ENCODE peak calls at places on chromosome 18, in ten cellular contexts. O is stomach, B is left ventricle myocardium inferior, M is endothelial cell, W is tibial artery, Z is choroid plexus epithelial cell, T is sigmoid colon, N is HFFc6, X is upper lobe of right lung, K is thyroid gland. S is an unnamed sample.

GRCh38 chr18:62663731-62664336 is 51.5 kb upstream of the PHLPP1 start:
- DNase-seq in O (no peak), B (no peak), M (no peak), W (no peak), Z (peak), T (no peak), N (peak), X (peak), K (no peak), S (peak)

GRCh38 chr18:2180586-2180985 is 390.7 kb downstream of the METTL4 start:
- DNase-seq in O (no peak), B (no peak), M (no peak), W (no peak), Z (no peak), T (no peak), N (no peak), X (no peak), K (no peak), S (no peak)

GRCh38 chr18:33839452-33840225 is 261.6 kb downstream of the ASXL3 start:
- DNase-seq in O (no peak), B (no peak), M (peak), W (no peak), Z (peak), T (no peak), N (no peak), X (no peak), K (peak), S (peak)

GRCh38 chr18:24051256-24051947 is 36.8 kb downstream of the TTC39C start:
- DNase-seq in O (no peak), B (no peak), M (no peak), W (no peak), Z (peak), T (no peak), N (peak), X (no peak), K (no peak), S (peak)

GRCh38 chr18:58785171-58785805 is 79.4 kb upstream of the ZNF532 start:
- DNase-seq in O (peak), B (no peak), M (no peak), W (peak), Z (peak), T (no peak), N (peak), X (no peak), K (no peak), S (no peak)

GRCh38 chr18:40283560-40283959 is 1671.5 kb upstream of the PIK3C3 start:
- DNase-seq in O (no peak), B (no peak), M (no peak), W (no peak), Z (no peak), T (no peak), N (no peak), X (no peak), K (no peak), S (no peak)

GRCh38 chr18:49619792-49620191 is 57.9 kb downstream of the LIPG start:
- DNase-seq in O (no peak), B (no peak), M (no peak), W (no peak), Z (no peak), T (no peak), N (peak), X (no peak), K (no peak), S (no peak)

GRCh38 chr18:24006731-24007308 is 7.7 kb upstream of the TTC39C start:
- DNase-seq in O (no peak), B (no peak), M (no peak), W (no peak), Z (no peak), T (no peak), N (no peak), X (no peak), K (no peak), S (no peak)

GRCh38 chr18:10412933-10413332 is 41.5 kb upstream of the APCDD1 start:
- DNase-seq in O (no peak), B (no peak), M (no peak), W (no peak), Z (no peak), T (no peak), N (no peak), X (no peak), K (no peak), S (no peak)

GRCh38 chr18:41134426-41134825 is 820.6 kb upstream of the PIK3C3 start:
- DNase-seq in O (no peak), B (no peak), M (no peak), W (no peak), Z (peak), T (no peak), N (no peak), X (no peak), K (no peak), S (no peak)

GRCh38 chr18:10230072-10230471 is 224.4 kb upstream of the APCDD1 start:
- DNase-seq in O (no peak), B (no peak), M (no peak), W (no peak), Z (peak), T (no peak), N (peak), X (no peak), K (no peak), S (no peak)

GRCh38 chr18:23580677-23581367 is 5.5 kb downstream of the NPC1 start:
- DNase-seq in O (peak), B (no peak), M (no peak), W (no peak), Z (peak), T (no peak), N (peak), X (no peak), K (no peak), S (no peak)

GRCh38 chr18:55586841-55587240 is 1.2 kb downstream of the TCF4 start:
- DNase-seq in O (no peak), B (no peak), M (no peak), W (no peak), Z (peak), T (no peak), N (no peak), X (no peak), K (no peak), S (no peak)

GRCh38 chr18:70419526-70419925 is 130.7 kb downstream of the SOCS6 start:
- DNase-seq in O (no peak), B (no peak), M (no peak), W (no peak), Z (peak), T (no peak), N (peak), X (no peak), K (no peak), S (no peak)

GRCh38 chr18:63319383-63320040 is at the start of gene BCL2:
- DNase-seq in O (no peak), B (peak), M (peak), W (peak), Z (peak), T (peak), N (no peak), X (no peak), K (no peak), S (no peak)

GRCh38 chr18:49524349-49524748 is 37.3 kb upstream of the C18orf32 start:
- DNase-seq in O (no peak), B (no peak), M (peak), W (no peak), Z (no peak), T (no peak), N (no peak), X (no peak), K (no peak), S (no peak)

GRCh38 chr18:23232331-23232730 is 97.0 kb downstream of the CABLES1 start:
- DNase-seq in O (no peak), B (no peak), M (no peak), W (no peak), Z (no peak), T (no peak), N (no peak), X (no peak), K (no peak), S (no peak)

GRCh38 chr18:48999569-48999968 is 48.8 kb upstream of the SMAD7 start:
- DNase-seq in O (no peak), B (no peak), M (no peak), W (no peak), Z (no peak), T (no peak), N (no peak), X (no peak), K (no peak), S (no peak)

GRCh38 chr18:75474332-75474731 is 46.8 kb upstream of the SMIM21 start:
- DNase-seq in O (no peak), B (no peak), M (no peak), W (no peak), Z (no peak), T (no peak), N (no peak), X (no peak), K (no peak), S (no peak)

GRCh38 chr18:49685231-49685942 is 123.5 kb downstream of the LIPG start:
- DNase-seq in O (no peak), B (no peak), M (no peak), W (no peak), Z (peak), T (no peak), N (no peak), X (no peak), K (no peak), S (no peak)

GRCh38 chr18:39675358-39675757 is 2109.8 kb upstream of the CELF4 start:
- DNase-seq in O (no peak), B (no peak), M (no peak), W (no peak), Z (no peak), T (no peak), N (peak), X (no peak), K (no peak), S (no peak)

GRCh38 chr18:33567705-33568104 is 10.3 kb upstream of the ASXL3 start:
- DNase-seq in O (no peak), B (no peak), M (no peak), W (no peak), Z (no peak), T (no peak), N (no peak), X (no peak), K (no peak), S (no peak)

GRCh38 chr18:69817335-69817935 is 130.2 kb downstream of the CD226 start:
- DNase-seq in O (no peak), B (no peak), M (no peak), W (no peak), Z (peak), T (no peak), N (peak), X (no peak), K (no peak), S (no peak)

GRCh38 chr18:77206676-77207370 is 42.8 kb upstream of the GALR1 start:
- DNase-seq in O (no peak), B (peak), M (no peak), W (peak), Z (peak), T (peak), N (peak), X (no peak), K (peak), S (no peak)

GRCh38 chr18:34322365-34323289 is 97.9 kb upstream of the NOL4 start:
- DNase-seq in O (peak), B (peak), M (peak), W (no peak), Z (peak), T (no peak), N (no peak), X (peak), K (peak), S (peak)

GRCh38 chr18:21057112-21057511 is 54.5 kb downstream of the ROCK1 start:
- DNase-seq in O (no peak), B (no peak), M (no peak), W (no peak), Z (no peak), T (no peak), N (no peak), X (no peak), K (no peak), S (no peak)

GRCh38 chr18:44342946-44343345 is 337.7 kb upstream of the SETBP1 start:
- DNase-seq in O (no peak), B (no peak), M (no peak), W (no peak), Z (no peak), T (no peak), N (no peak), X (no peak), K (no peak), S (no peak)

GRCh38 chr18:77100751-77101355 is 31.7 kb downstream of the MBP start:
- DNase-seq in O (no peak), B (no peak), M (no peak), W (no peak), Z (no peak), T (no peak), N (no peak), X (no peak), K (no peak), S (no peak)

GRCh38 chr18:23230688-23231087 is 95.4 kb downstream of the CABLES1 start:
- DNase-seq in O (no peak), B (no peak), M (no peak), W (peak), Z (no peak), T (no peak), N (peak), X (no peak), K (no peak), S (no peak)

GRCh38 chr18:5457467-5457957 is 86.3 kb downstream of the EPB41L3 start:
- DNase-seq in O (no peak), B (no peak), M (no peak), W (no peak), Z (no peak), T (no peak), N (no peak), X (no peak), K (no peak), S (no peak)

GRCh38 chr18:11040823-11041712 is 108.3 kb downstream of the PIEZO2 start:
- DNase-seq in O (no peak), B (no peak), M (peak), W (no peak), Z (peak), T (no peak), N (peak), X (no peak), K (peak), S (peak)

GRCh38 chr18:48529796-48530195 is 9.0 kb upstream of the CTIF start:
- DNase-seq in O (no peak), B (no peak), M (no peak), W (no peak), Z (peak), T (no peak), N (peak), X (no peak), K (peak), S (no peak)

GRCh38 chr18:72866572-72866900 is 1.3 kb downstream of the NETO1 start:
- DNase-seq in O (no peak), B (no peak), M (no peak), W (no peak), Z (no peak), T (no peak), N (no peak), X (no peak), K (no peak), S (no peak)

GRCh38 chr18:56501896-56502295 is 136.5 kb downstream of the TXNL1 start:
- DNase-seq in O (no peak), B (no peak), M (no peak), W (no peak), Z (peak), T (no peak), N (no peak), X (no peak), K (no peak), S (no peak)

GRCh38 chr18:50875966-50876536 is 2.9 kb upstream of the ME2 start:
- DNase-seq in O (no peak), B (no peak), M (no peak), W (no peak), Z (no peak), T (no peak), N (no peak), X (no peak), K (no peak), S (no peak)

GRCh38 chr18:10128906-10129305 is 215.1 kb downstream of the VAPA start:
- DNase-seq in O (no peak), B (no peak), M (no peak), W (no peak), Z (no peak), T (no peak), N (peak), X (no peak), K (no peak), S (no peak)

GRCh38 chr18:62904396-62905285 is 189.3 kb downstream of the PHLPP1 start:
- DNase-seq in O (no peak), B (no peak), M (no peak), W (no peak), Z (no peak), T (no peak), N (no peak), X (no peak), K (no peak), S (no peak)

GRCh38 chr18:76336241-76336640 is 158.8 kb downstream of the ZNF516 start:
- DNase-seq in O (no peak), B (no peak), M (no peak), W (no peak), Z (no peak), T (no peak), N (no peak), X (no peak), K (no peak), S (no peak)

GRCh38 chr18:48629730-48630324 is 91.0 kb downstream of the CTIF start:
- DNase-seq in O (no peak), B (no peak), M (no peak), W (no peak), Z (peak), T (peak), N (peak), X (peak), K (no peak), S (no peak)

GRCh38 chr18:32868424-32868823 is 95.6 kb upstream of the KLHL14 start:
- DNase-seq in O (no peak), B (no peak), M (no peak), W (no peak), Z (no peak), T (no peak), N (no peak), X (no peak), K (no peak), S (no peak)

GRCh38 chr18:8882632-8883408 is 177.5 kb downstream of the MTCL1 start:
- DNase-seq in O (no peak), B (no peak), M (no peak), W (no peak), Z (no peak), T (no peak), N (peak), X (no peak), K (peak), S (no peak)
- TF ChIP-seq CTCF in O (no peak), B (no peak), M (no peak), W (no peak), Z (no peak), T (no peak), N (peak), X (no peak), K (no peak), S (no peak)

DNA sequence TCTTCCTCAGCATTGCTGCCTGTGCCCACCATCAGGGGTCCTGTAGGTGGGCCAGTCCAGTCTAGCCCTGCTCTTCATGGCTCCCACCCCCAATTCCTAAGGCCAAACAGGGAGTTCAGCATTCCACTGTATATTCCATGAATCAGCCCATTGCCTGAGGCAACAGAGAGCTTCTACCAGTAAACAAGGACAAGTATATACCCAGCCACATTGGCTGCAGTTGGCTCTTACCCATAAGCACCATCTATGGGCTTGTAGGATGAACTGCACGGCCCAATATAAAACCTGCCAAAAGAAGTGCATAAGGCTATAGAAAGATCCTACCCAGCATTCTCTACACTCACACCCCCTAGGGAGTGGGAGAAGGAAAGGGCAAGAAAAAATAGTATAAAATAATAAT is 95.1 kb upstream of the SALL3 start:
- DNase-seq in O (no peak), B (no peak), M (no peak), W (no peak), Z (no peak), T (no peak), N (no peak), X (no peak), K (no peak), S (no peak)
- TF ChIP-seq CTCF in O (no peak), B (no peak), M (no peak), W (no peak), Z (no peak), T (no peak), N (no peak), X (no peak), K (no peak), S (no peak)

DNA sequence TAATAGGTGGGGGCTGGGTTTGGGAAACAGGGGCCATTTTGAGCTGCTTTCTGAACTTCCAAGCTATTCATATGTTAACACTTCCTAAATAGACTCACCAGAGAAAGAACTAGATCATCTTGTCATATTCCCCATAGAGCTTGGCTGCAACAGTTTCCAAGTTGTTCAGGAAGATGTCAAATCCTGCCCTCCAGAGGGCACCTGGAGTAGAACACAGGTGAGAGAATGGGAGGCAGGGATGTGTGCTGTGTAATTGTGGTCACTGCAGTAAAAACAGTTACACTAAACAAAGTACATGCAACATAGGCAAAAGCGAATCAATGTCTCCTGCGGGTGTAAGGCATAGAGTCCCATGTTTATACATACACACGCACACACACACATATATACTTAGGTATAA is 34.5 kb upstream of the LRRC30 start:
- DNase-seq in O (no peak), B (no peak), M (no peak), W (no peak), Z (no peak), T (no peak), N (no peak), X (no peak), K (no peak), S (no peak)
- TF ChIP-seq CTCF in O (no peak), B (no peak), M (no peak), W (no peak), Z (no peak), T (no peak), N (no peak), X (no peak), K (peak), S (no peak)

GRCh38 chr18:46829947-46830346 is 73.1 kb upstream of the ST8SIA5 start:
- DNase-seq in O (no peak), B (no peak), M (no peak), W (no peak), Z (no peak), T (no peak), N (no peak), X (no peak), K (no peak), S (no peak)

GRCh38 chr18:46830633-46831032 is 73.8 kb upstream of the ST8SIA5 start:
- DNase-seq in O (no peak), B (no peak), M (no peak), W (no peak), Z (no peak), T (no peak), N (no peak), X (no peak), K (no peak), S (no peak)

GRCh38 chr18:46832856-46833255 is 76.0 kb upstream of the ST8SIA5 start:
- DNase-seq in O (peak), B (no peak), M (no peak), W (no peak), Z (no peak), T (no peak), N (no peak), X (no peak), K (no peak), S (no peak)

GRCh38 chr18:46833899-46834298 is 77.0 kb upstream of the ST8SIA5 start:
- DNase-seq in O (no peak), B (no peak), M (no peak), W (no peak), Z (no peak), T (no peak), N (no peak), X (no peak), K (no peak), S (no peak)

GRCh38 chr18:46831434-46831833 is 74.6 kb upstream of the ST8SIA5 start:
- DNase-seq in O (no peak), B (no peak), M (no peak), W (no peak), Z (no peak), T (no peak), N (no peak), X (no peak), K (no peak), S (no peak)
- TF ChIP-seq CTCF in O (no peak), B (no peak), M (no peak), W (no peak), Z (no peak), T (no peak), N (no peak), X (no peak), K (no peak), S (no peak)

S was measured in GM10248.